ENCODE peak calls at places on chromosomes 6 and 20, in four cellular contexts. P is K562, O is GM12878, B is GM12891. C is an unnamed sample.

GRCh38 chr6:166565084-166565651 is 21.3 kb downstream of the RAMACL start:
- DNase-seq in P (no peak), O (no peak), B (no peak), C (no peak)

GRCh38 chr6:136609878-136610706 is 59.9 kb upstream of the MAP7 start:
- DNase-seq in P (peak), O (no peak), B (no peak), C (peak)

GRCh38 chr20:48612335-48612734 is 215.5 kb downstream of the PREX1 start:
- DNase-seq in P (no peak), O (no peak), B (no peak), C (no peak)

GRCh38 chr6:119523546-119523945 is 174.0 kb upstream of the MAN1A1 start:
- DNase-seq in P (no peak), O (no peak), B (no peak), C (no peak)

GRCh38 chr6:70270287-70271005 is 32.4 kb downstream of the COL9A1 start:
- DNase-seq in P (no peak), O (peak), B (no peak), C (no peak)

GRCh38 chr6:21003780-21004541 is 469.7 kb downstream of the CDKAL1 start:
- DNase-seq in P (no peak), O (peak), B (no peak), C (no peak)

GRCh38 chr20:39849664-39850063 is 839.4 kb downstream of the MAFB start:
- DNase-seq in P (no peak), O (no peak), B (no peak), C (no peak)

GRCh38 chr6:157298325-157298724 is 25.0 kb downstream of the TMEM242 start:
- DNase-seq in P (no peak), O (no peak), B (no peak), C (no peak)

GRCh38 chr20:6029538-6029937 is 24.3 kb downstream of the LRRN4 start:
- DNase-seq in P (no peak), O (no peak), B (no peak), C (no peak)

GRCh38 chr6:10555625-10556309 is 34.6 kb downstream of the GCNT2 start:
- DNase-seq in P (no peak), O (no peak), B (no peak), C (no peak)

GRCh38 chr20:44457016-44457415 is 18.7 kb upstream of the TTPAL start:
- DNase-seq in P (peak), O (no peak), B (no peak), C (no peak)

GRCh38 chr6:139580592-139581484 is 206.4 kb upstream of the CITED2 start:
- DNase-seq in P (no peak), O (peak), B (peak), C (no peak)

GRCh38 chr20:13105864-13106457 is 97.2 kb downstream of the SPTLC3 start:
- DNase-seq in P (peak), O (no peak), B (no peak), C (no peak)

GRCh38 chr6:99080191-99080590 is 132.4 kb upstream of the FBXL4 start:
- DNase-seq in P (no peak), O (no peak), B (no peak), C (no peak)

GRCh38 chr6:142275146-142276006 is 26.4 kb upstream of the ADGRG6 start:
- DNase-seq in P (no peak), O (no peak), B (no peak), C (no peak)

GRCh38 chr6:34459899-34460593 is 5.8 kb upstream of the PACSIN1 start:
- DNase-seq in P (peak), O (peak), B (peak), C (peak)

GRCh38 chr20:17761612-17762011 is 61.8 kb downstream of the BANF2 start:
- DNase-seq in P (no peak), O (no peak), B (no peak), C (no peak)

GRCh38 chr6:137782166-137783039 is 84.7 kb upstream of the TNFAIP3 start:
- DNase-seq in P (no peak), O (no peak), B (no peak), C (no peak)

GRCh38 chr20:768426-768978 is at the start of gene SLC52A3:
- DNase-seq in P (peak), O (no peak), B (no peak), C (no peak)

GRCh38 chr6:161186173-161186769 is 87.6 kb downstream of the AGPAT4 start:
- DNase-seq in P (no peak), O (no peak), B (no peak), C (no peak)

GRCh38 chr20:2800590-2801458 is at the start of gene CPXM1:
- DNase-seq in P (peak), O (no peak), B (no peak), C (peak)

GRCh38 chr6:4350571-4351505 is 215.5 kb upstream of the ECI2 start:
- DNase-seq in P (no peak), O (no peak), B (no peak), C (no peak)

GRCh38 chr20:36591854-36592641 is 13.5 kb upstream of the RAB5IF start:
- DNase-seq in P (peak), O (no peak), B (no peak), C (no peak)

GRCh38 chr6:1404066-1404712 is 14.8 kb downstream of the FOXF2 start:
- DNase-seq in P (no peak), O (no peak), B (no peak), C (no peak)

GRCh38 chr6:19434065-19434464 is 403.1 kb upstream of the ID4 start:
- DNase-seq in P (no peak), O (no peak), B (no peak), C (no peak)

GRCh38 chr6:44263357-44264100 is 1.8 kb downstream of the NFKBIE start:
- DNase-seq in P (peak), O (no peak), B (no peak), C (peak)

GRCh38 chr6:43368517-43369160 is 808 bp downstream of the ZNF318 start:
- DNase-seq in P (no peak), O (no peak), B (no peak), C (peak)

GRCh38 chr20:41361757-41362747 is 4.6 kb downstream of the EMILIN3 start:
- DNase-seq in P (no peak), O (no peak), B (no peak), C (no peak)

GRCh38 chr6:52718535-52718934 is 44.7 kb downstream of the GSTA2 start:
- DNase-seq in P (no peak), O (no peak), B (no peak), C (no peak)

GRCh38 chr6:22214314-22214713 is 82.5 kb downstream of the PRL start:
- DNase-seq in P (no peak), O (no peak), B (no peak), C (no peak)

DNA sequence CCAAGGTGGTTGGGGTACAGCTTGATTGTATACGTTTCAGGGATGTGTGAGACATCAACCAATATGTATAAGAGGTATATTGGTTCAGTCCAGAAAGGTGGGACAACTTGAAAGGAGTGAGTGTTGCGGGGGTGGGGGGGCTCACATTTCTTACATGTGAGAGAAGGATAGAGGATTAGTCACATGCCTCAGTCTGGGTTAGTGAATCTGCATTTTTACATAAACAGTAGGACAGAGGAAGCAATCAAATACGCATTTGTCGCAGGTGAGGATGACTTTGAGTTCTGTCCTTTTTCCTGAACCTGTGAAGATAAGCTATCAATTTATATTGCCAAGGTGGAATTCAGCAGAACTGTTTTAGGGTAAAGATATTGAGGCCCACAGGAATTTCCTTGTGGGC is 42.1 kb upstream of the TBC1D32 start:
- DNase-seq in P (no peak), O (no peak), B (no peak), C (no peak)
- TF ChIP-seq SPI1 in P (no peak), O (no peak), B (no peak), C (no peak)

GRCh38 chr6:5671162-5671561 is 335.6 kb downstream of the NRN1 start:
- DNase-seq in P (peak), O (no peak), B (no peak), C (peak)
- TF ChIP-seq SPI1 in P (peak), O (peak), B (peak), C (peak)

DNA sequence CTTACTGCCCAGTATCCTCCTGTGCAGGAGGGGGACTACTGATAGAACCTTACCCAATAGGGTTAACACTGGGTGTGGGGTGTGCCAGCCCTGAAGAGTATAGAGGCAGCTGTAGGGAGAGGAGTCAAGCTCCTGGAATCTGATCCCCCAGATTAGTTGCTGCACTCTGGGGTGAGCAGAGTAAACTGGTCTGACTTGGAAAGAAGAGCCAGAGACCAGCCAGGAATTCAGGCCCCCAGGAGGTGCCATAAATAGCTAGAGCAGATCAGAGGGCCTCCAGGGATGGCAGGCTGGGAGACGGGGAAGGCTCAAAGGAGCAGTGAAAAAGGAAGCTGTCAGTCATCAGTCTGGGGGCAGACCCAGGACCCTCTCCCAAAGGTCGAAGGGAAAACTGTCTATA is 3.5 kb upstream of the APOBEC2 start:
- DNase-seq in P (no peak), O (no peak), B (no peak), C (no peak)
- TF ChIP-seq SPI1 in P (no peak), O (no peak), B (no peak), C (no peak)

GRCh38 chr20:7843613-7844012 is 96.6 kb downstream of the HAO1 start:
- DNase-seq in P (no peak), O (no peak), B (no peak), C (no peak)
- TF ChIP-seq SPI1 in P (no peak), O (no peak), B (no peak), C (no peak)

DNA sequence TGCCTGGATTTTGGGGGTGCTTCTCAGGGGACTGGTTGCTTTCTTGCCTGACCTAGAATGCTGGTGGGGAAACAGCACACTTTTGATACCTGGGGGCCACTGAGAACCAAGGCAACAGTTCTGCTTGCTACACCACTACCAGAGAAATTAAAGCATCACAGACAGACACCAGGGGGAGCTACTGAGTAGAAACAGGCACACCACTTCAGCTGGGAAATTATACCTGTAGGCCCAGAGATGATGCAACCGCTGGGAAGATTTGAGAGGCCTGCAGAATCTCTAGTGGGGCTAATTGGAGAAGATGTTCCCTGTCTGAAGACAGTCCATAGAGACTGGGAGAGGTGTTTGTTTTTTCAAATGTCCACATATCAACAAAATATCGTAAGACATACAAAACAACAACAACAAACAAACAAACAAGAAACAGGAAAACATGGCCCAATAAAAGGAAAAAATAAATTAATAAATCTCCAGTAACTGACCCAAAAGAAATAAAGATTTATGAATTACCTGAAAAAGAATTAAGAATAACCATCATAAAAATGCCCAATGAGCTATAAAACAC is 129.4 kb upstream of the RIN2 start:
- DNase-seq in P (peak), O (peak), B (peak), C (peak)
- TF ChIP-seq SPI1 in P (no peak), O (no peak), B (no peak), C (no peak)

GRCh38 chr6:152094992-152095592 is 287.6 kb downstream of the ESR1 start:
- DNase-seq in P (peak), O (no peak), B (no peak), C (peak)
- TF ChIP-seq SPI1 in P (peak), O (peak), B (no peak), C (peak)

DNA sequence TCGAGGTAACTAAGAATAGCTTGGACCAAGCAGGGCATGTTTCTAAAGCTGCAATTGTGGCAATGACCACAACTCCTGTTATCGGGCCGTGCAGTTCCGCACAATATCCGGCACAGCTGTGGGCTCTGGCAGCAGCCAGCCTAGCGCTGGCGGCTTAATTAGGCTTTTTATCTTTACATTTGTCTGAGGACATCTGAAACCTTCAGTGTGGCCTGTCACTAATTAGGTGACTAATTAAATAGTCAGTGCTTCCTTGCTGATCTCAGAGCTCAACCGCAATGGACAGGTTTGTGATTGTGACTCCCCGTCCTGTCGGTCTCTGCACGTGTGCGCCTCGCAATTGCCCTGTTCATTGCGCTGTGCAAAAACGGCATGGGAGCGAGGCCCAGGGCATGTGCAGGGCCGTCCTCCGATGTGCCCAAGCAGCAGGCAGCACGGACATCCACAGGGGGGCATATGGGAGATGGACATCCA is 134.8 kb upstream of the INSM1 start:
- DNase-seq in P (no peak), O (no peak), B (no peak), C (peak)
- TF ChIP-seq SPI1 in P (no peak), O (no peak), B (no peak), C (no peak)